ENCODE peak calls at places on chromosome 12, in six cellular contexts. One of them, this sample, is unnamed.

GRCh38 chr12:15423629-15424028 is 101.3 kb downstream of the PTPRO start:
- DNase-seq in RCC 7860: no peak
- DNase-seq in choroid plexus epithelial cell: peak; percentile 2
- DNase-seq in HuH-7: no peak
- DNase-seq in fibroblast of lung: peak; percentile 51
- DNase-seq in ELR: peak; percentile 30
- DNase-seq in this sample: no peak

GRCh38 chr12:52249041-52249461 is 16.0 kb downstream of the KRT7 start:
- DNase-seq in RCC 7860: no peak
- DNase-seq in ELR: no peak
- DNase-seq in choroid plexus epithelial cell: no peak
- DNase-seq in HuH-7: no peak
- DNase-seq in fibroblast of lung: no peak
- DNase-seq in this sample: no peak

GRCh38 chr12:104680070-104680469 is 223.3 kb downstream of the CHST11 start:
- DNase-seq in RCC 7860: no peak
- DNase-seq in HuH-7: no peak
- DNase-seq in fibroblast of lung: no peak
- DNase-seq in ELR: peak; percentile 33
- DNase-seq in choroid plexus epithelial cell: peak; percentile 60
- DNase-seq in this sample: no peak

GRCh38 chr12:94640134-94640928 is 10.0 kb downstream of the TMCC3 start:
- DNase-seq in HuH-7: no peak
- DNase-seq in ELR: peak; percentile 92
- DNase-seq in choroid plexus epithelial cell: peak; percentile 96
- DNase-seq in fibroblast of lung: peak; percentile 93
- DNase-seq in RCC 7860: peak; percentile 83
- DNase-seq in this sample: no peak

GRCh38 chr12:26878661-26879119 is 45.7 kb upstream of the ITPR2 start:
- DNase-seq in HuH-7: no peak
- DNase-seq in choroid plexus epithelial cell: peak; percentile 26
- DNase-seq in ELR: no peak
- DNase-seq in RCC 7860: no peak
- DNase-seq in fibroblast of lung: peak; percentile 25
- DNase-seq in this sample: no peak

GRCh38 chr12:87140257-87140656 is 884.1 kb upstream of the MGAT4C start:
- DNase-seq in ELR: peak; percentile 32
- DNase-seq in fibroblast of lung: peak; percentile 69
- DNase-seq in HuH-7: no peak
- DNase-seq in RCC 7860: no peak
- DNase-seq in choroid plexus epithelial cell: peak; percentile 87
- DNase-seq in this sample: no peak

GRCh38 chr12:100199023-100199346 is 1.6 kb upstream of the ACTR6 start:
- DNase-seq in fibroblast of lung: no peak
- DNase-seq in RCC 7860: no peak
- DNase-seq in ELR: no peak
- DNase-seq in choroid plexus epithelial cell: no peak
- DNase-seq in HuH-7: peak; percentile 26
- DNase-seq in this sample: no peak

GRCh38 chr12:125512541-125513298 is 447.5 kb downstream of the AACS start:
- DNase-seq in fibroblast of lung: no peak
- DNase-seq in ELR: no peak
- DNase-seq in choroid plexus epithelial cell: no peak
- DNase-seq in HuH-7: no peak
- DNase-seq in RCC 7860: no peak
- DNase-seq in this sample: no peak

GRCh38 chr12:1330475-1330827 is 263.9 kb downstream of the FBXL14 start:
- DNase-seq in ELR: no peak
- DNase-seq in fibroblast of lung: no peak
- DNase-seq in RCC 7860: no peak
- DNase-seq in choroid plexus epithelial cell: no peak
- DNase-seq in HuH-7: no peak
- DNase-seq in this sample: no peak

GRCh38 chr12:53225635-53226424 is 6.2 kb downstream of the RARG start:
- DNase-seq in ELR: no peak
- DNase-seq in HuH-7: no peak
- DNase-seq in fibroblast of lung: no peak
- DNase-seq in RCC 7860: no peak
- DNase-seq in choroid plexus epithelial cell: no peak
- DNase-seq in this sample: no peak

GRCh38 chr12:127516467-127516866 is 750.5 kb upstream of the TMEM132C start:
- DNase-seq in ELR: peak; percentile 71
- DNase-seq in fibroblast of lung: peak; percentile 63
- DNase-seq in RCC 7860: no peak
- DNase-seq in HuH-7: no peak
- DNase-seq in choroid plexus epithelial cell: peak; percentile 59
- DNase-seq in this sample: no peak

GRCh38 chr12:30458453-30458852 is 237.2 kb downstream of the IPO8 start:
- DNase-seq in choroid plexus epithelial cell: no peak
- DNase-seq in RCC 7860: no peak
- DNase-seq in fibroblast of lung: no peak
- DNase-seq in ELR: no peak
- DNase-seq in HuH-7: no peak
- DNase-seq in this sample: no peak

GRCh38 chr12:130026608-130027176 is 122.9 kb upstream of the TMEM132D start:
- DNase-seq in fibroblast of lung: no peak
- DNase-seq in choroid plexus epithelial cell: peak; percentile 44
- DNase-seq in HuH-7: peak; percentile 39
- DNase-seq in RCC 7860: peak; percentile 9
- DNase-seq in ELR: peak; percentile 13
- DNase-seq in this sample: peak; percentile 37

GRCh38 chr12:130485291-130486145 is 147.8 kb downstream of the PIWIL1 start:
- DNase-seq in choroid plexus epithelial cell: no peak
- DNase-seq in ELR: no peak
- DNase-seq in fibroblast of lung: no peak
- DNase-seq in RCC 7860: no peak
- DNase-seq in HuH-7: no peak
- DNase-seq in this sample: no peak

GRCh38 chr12:114895822-114896221 is 211.8 kb upstream of the TBX3 start:
- DNase-seq in ELR: peak; percentile 26
- DNase-seq in choroid plexus epithelial cell: peak; percentile 13
- DNase-seq in fibroblast of lung: peak; percentile 25
- DNase-seq in HuH-7: no peak
- DNase-seq in RCC 7860: no peak
- DNase-seq in this sample: no peak

GRCh38 chr12:63206908-63207307 is 55.9 kb upstream of the AVPR1A start:
- DNase-seq in choroid plexus epithelial cell: peak; percentile 42
- DNase-seq in RCC 7860: no peak
- DNase-seq in ELR: peak; percentile 15
- DNase-seq in HuH-7: peak; percentile 60
- DNase-seq in fibroblast of lung: no peak
- DNase-seq in this sample: no peak

GRCh38 chr12:104680506-104680905 is 223.8 kb downstream of the CHST11 start:
- DNase-seq in HuH-7: no peak
- DNase-seq in choroid plexus epithelial cell: no peak
- DNase-seq in RCC 7860: no peak
- DNase-seq in fibroblast of lung: no peak
- DNase-seq in ELR: no peak
- DNase-seq in this sample: no peak

GRCh38 chr12:75932241-75932640 is 99.3 kb downstream of the PHLDA1 start:
- DNase-seq in ELR: no peak
- DNase-seq in fibroblast of lung: no peak
- DNase-seq in choroid plexus epithelial cell: no peak
- DNase-seq in HuH-7: no peak
- DNase-seq in RCC 7860: no peak
- DNase-seq in this sample: no peak

GRCh38 chr12:11561416-11561815 is 88.1 kb upstream of the ETV6 start:
- DNase-seq in fibroblast of lung: peak; percentile 32
- DNase-seq in choroid plexus epithelial cell: no peak
- DNase-seq in ELR: no peak
- DNase-seq in HuH-7: no peak
- DNase-seq in RCC 7860: peak; percentile 25
- DNase-seq in this sample: no peak

GRCh38 chr12:19201653-19202052 is 72.1 kb downstream of the PLEKHA5 start:
- DNase-seq in RCC 7860: peak; percentile 49
- DNase-seq in HuH-7: no peak
- DNase-seq in ELR: no peak
- DNase-seq in choroid plexus epithelial cell: peak; percentile 52
- DNase-seq in fibroblast of lung: no peak
- DNase-seq in this sample: no peak

GRCh38 chr12:88035907-88036289 is 6.7 kb upstream of the C12orf50 start:
- DNase-seq in HuH-7: no peak
- DNase-seq in choroid plexus epithelial cell: no peak
- DNase-seq in ELR: no peak
- DNase-seq in fibroblast of lung: no peak
- DNase-seq in RCC 7860: no peak
- DNase-seq in this sample: no peak

GRCh38 chr12:111469406-111469805 is 63.7 kb downstream of the SH2B3 start:
- DNase-seq in HuH-7: no peak
- DNase-seq in choroid plexus epithelial cell: peak; percentile 58
- DNase-seq in ELR: peak; percentile 42
- DNase-seq in RCC 7860: no peak
- DNase-seq in fibroblast of lung: peak; percentile 25
- DNase-seq in this sample: no peak

GRCh38 chr12:76029982-76030377 is 1.6 kb downstream of the PHLDA1 start:
- DNase-seq in RCC 7860: peak; percentile 49
- DNase-seq in HuH-7: no peak
- DNase-seq in fibroblast of lung: peak; percentile 42
- DNase-seq in ELR: peak; percentile 59
- DNase-seq in choroid plexus epithelial cell: peak; percentile 62
- DNase-seq in this sample: peak; percentile 80

GRCh38 chr12:65784616-65785015 is 39.7 kb upstream of the HMGA2 start:
- DNase-seq in RCC 7860: no peak
- DNase-seq in choroid plexus epithelial cell: no peak
- DNase-seq in HuH-7: no peak
- DNase-seq in ELR: no peak
- DNase-seq in fibroblast of lung: no peak
- DNase-seq in this sample: no peak

GRCh38 chr12:32885831-32886230 is 10.7 kb downstream of the PKP2 start:
- DNase-seq in RCC 7860: no peak
- DNase-seq in ELR: no peak
- DNase-seq in fibroblast of lung: no peak
- DNase-seq in choroid plexus epithelial cell: no peak
- DNase-seq in HuH-7: no peak
- DNase-seq in this sample: no peak

GRCh38 chr12:122024132-122024785 is 2.6 kb downstream of the BCL7A start:
- DNase-seq in ELR: peak; percentile 20
- DNase-seq in HuH-7: no peak
- DNase-seq in choroid plexus epithelial cell: no peak
- DNase-seq in fibroblast of lung: peak; percentile 25
- DNase-seq in RCC 7860: peak; percentile 74
- DNase-seq in this sample: no peak

GRCh38 chr12:113777751-113778150 is 188.4 kb downstream of the RBM19 start:
- DNase-seq in fibroblast of lung: no peak
- DNase-seq in HuH-7: no peak
- DNase-seq in choroid plexus epithelial cell: no peak
- DNase-seq in RCC 7860: no peak
- DNase-seq in ELR: no peak
- DNase-seq in this sample: no peak

GRCh38 chr12:52333321-52333720 is 12.1 kb upstream of the KRT83 start:
- DNase-seq in choroid plexus epithelial cell: no peak
- DNase-seq in HuH-7: no peak
- DNase-seq in ELR: no peak
- DNase-seq in RCC 7860: no peak
- DNase-seq in fibroblast of lung: no peak
- DNase-seq in this sample: no peak

GRCh38 chr12:23566133-23566532 is 383.3 kb downstream of the SOX5 start:
- DNase-seq in choroid plexus epithelial cell: no peak
- DNase-seq in RCC 7860: no peak
- DNase-seq in fibroblast of lung: no peak
- DNase-seq in ELR: no peak
- DNase-seq in HuH-7: no peak
- DNase-seq in this sample: no peak

GRCh38 chr12:6582959-6583358 is 14.9 kb upstream of the NOP2 start:
- DNase-seq in HuH-7: no peak
- DNase-seq in RCC 7860: no peak
- DNase-seq in fibroblast of lung: no peak
- DNase-seq in choroid plexus epithelial cell: no peak
- DNase-seq in ELR: no peak
- DNase-seq in this sample: no peak

GRCh38 chr12:68884251-68884650 is 48.7 kb downstream of the CPM start:
- DNase-seq in fibroblast of lung: no peak
- DNase-seq in choroid plexus epithelial cell: no peak
- DNase-seq in RCC 7860: no peak
- DNase-seq in ELR: no peak
- DNase-seq in HuH-7: no peak
- DNase-seq in this sample: no peak

GRCh38 chr12:53123578-53124351 is 20.5 kb downstream of the SOAT2 start:
- DNase-seq in ELR: peak; percentile 79
- DNase-seq in fibroblast of lung: peak; percentile 65
- DNase-seq in RCC 7860: peak; percentile 44
- DNase-seq in HuH-7: no peak
- DNase-seq in choroid plexus epithelial cell: peak; percentile 21
- DNase-seq in this sample: no peak

This sample was measured in retina.